ENCODE peak calls at places on chromosome 12, in seven cellular contexts. Q, M, I, G, P, R and D are unnamed samples. For H3K4me1, the result is how much of the 10 kb centered on the place peaks cover.

GRCh38 chr12:109513977-109514376 is 36.5 kb downstream of the UBE3B start:
- DNase-seq in Q (no peak), M (no peak), I (no peak), G (no peak), P (no peak), R (no peak), D (no peak)

GRCh38 chr12:12736759-12737676 is 19.9 kb downstream of the CDKN1B start:
- DNase-seq in Q (no peak), M (no peak), I (no peak), G (no peak), P (peak), R (peak), D (peak)

GRCh38 chr12:28209782-28210181 is 19.5 kb downstream of the CCDC91 start:
- DNase-seq in Q (no peak), M (no peak), I (no peak), G (no peak), P (no peak), R (peak), D (no peak)

GRCh38 chr12:104095289-104095688 is 31.0 kb downstream of the HCFC2 start:
- DNase-seq in Q (no peak), M (no peak), I (no peak), G (no peak), P (no peak), R (no peak), D (no peak)

GRCh38 chr12:132300789-132301722 is 28.3 kb downstream of the GALNT9 start:
- DNase-seq in Q (peak), M (no peak), I (peak), G (no peak), P (no peak), R (no peak), D (no peak)

GRCh38 chr12:74393265-74393664 is 144.4 kb upstream of the ATXN7L3B start:
- DNase-seq in Q (no peak), M (no peak), I (no peak), G (no peak), P (no peak), R (no peak), D (no peak)

GRCh38 chr12:109731806-109732205 is 18.2 kb downstream of the FAM222A start:
- DNase-seq in Q (peak), M (peak), I (peak), G (peak), P (peak), R (no peak), D (no peak)

GRCh38 chr12:122871851-122872785 is 23.8 kb downstream of the VPS37B start:
- DNase-seq in Q (peak), M (peak), I (peak), G (peak), P (no peak), R (no peak), D (peak)

GRCh38 chr12:22333751-22334695 is 484 bp downstream of the ST8SIA1 start:
- DNase-seq in Q (peak), M (no peak), I (peak), G (peak), P (no peak), R (no peak), D (peak)

GRCh38 chr12:94240171-94240570 is 91.8 kb downstream of the PLXNC1 start:
- DNase-seq in Q (no peak), M (no peak), I (no peak), G (no peak), P (no peak), R (no peak), D (no peak)

GRCh38 chr12:118061011-118061875 is at the start of gene WSB2:
- DNase-seq in Q (peak), M (peak), I (peak), G (peak), P (peak), R (peak), D (peak)

GRCh38 chr12:84964048-84964447 is 51.4 kb upstream of the SLC6A15 start:
- DNase-seq in Q (no peak), M (no peak), I (no peak), G (no peak), P (no peak), R (no peak), D (no peak)

GRCh38 chr12:117024961-117025480 is 74.2 kb downstream of the TESC start:
- DNase-seq in Q (no peak), M (no peak), I (no peak), G (peak), P (no peak), R (no peak), D (no peak)

GRCh38 chr12:27899151-27899661 is 73.3 kb downstream of the PTHLH start:
- DNase-seq in Q (no peak), M (no peak), I (no peak), G (no peak), P (no peak), R (peak), D (no peak)

GRCh38 chr12:124457287-124458219 is 109.9 kb downstream of the NCOR2 start:
- DNase-seq in Q (peak), M (peak), I (peak), G (peak), P (no peak), R (no peak), D (no peak)

GRCh38 chr12:43805149-43805856 is 814 bp downstream of the TWF1 start:
- DNase-seq in Q (no peak), M (no peak), I (no peak), G (no peak), P (no peak), R (peak), D (no peak)

GRCh38 chr12:111807232-111807631 is 34.8 kb upstream of the MAPKAPK5 start:
- DNase-seq in Q (no peak), M (no peak), I (no peak), G (no peak), P (no peak), R (no peak), D (no peak)

GRCh38 chr12:8078400-8078799 is 3.7 kb upstream of the NECAP1 start:
- DNase-seq in Q (no peak), M (no peak), I (no peak), G (no peak), P (no peak), R (peak), D (peak)
- TF ChIP-seq CTCF in Q (no peak), M (no peak), I (peak), G (no peak), P (peak), R (peak), D (peak)

GRCh38 chr12:68449196-68449595 is 117.0 kb upstream of the MDM1 start:
- DNase-seq in Q (no peak), M (no peak), I (no peak), G (no peak), P (no peak), R (no peak), D (no peak)

GRCh38 chr12:68450947-68451260 is 118.7 kb upstream of the MDM1 start:
- DNase-seq in Q (no peak), M (no peak), I (no peak), G (no peak), P (no peak), R (no peak), D (no peak)

GRCh38 chr12:68453876-68454275 is 121.7 kb upstream of the MDM1 start:
- DNase-seq in Q (no peak), M (no peak), I (no peak), G (no peak), P (no peak), R (no peak), D (no peak)

GRCh38 chr12:68453278-68453677 is 121.1 kb upstream of the MDM1 start:
- DNase-seq in Q (no peak), M (no peak), I (no peak), G (no peak), P (no peak), R (no peak), D (no peak)

DNA sequence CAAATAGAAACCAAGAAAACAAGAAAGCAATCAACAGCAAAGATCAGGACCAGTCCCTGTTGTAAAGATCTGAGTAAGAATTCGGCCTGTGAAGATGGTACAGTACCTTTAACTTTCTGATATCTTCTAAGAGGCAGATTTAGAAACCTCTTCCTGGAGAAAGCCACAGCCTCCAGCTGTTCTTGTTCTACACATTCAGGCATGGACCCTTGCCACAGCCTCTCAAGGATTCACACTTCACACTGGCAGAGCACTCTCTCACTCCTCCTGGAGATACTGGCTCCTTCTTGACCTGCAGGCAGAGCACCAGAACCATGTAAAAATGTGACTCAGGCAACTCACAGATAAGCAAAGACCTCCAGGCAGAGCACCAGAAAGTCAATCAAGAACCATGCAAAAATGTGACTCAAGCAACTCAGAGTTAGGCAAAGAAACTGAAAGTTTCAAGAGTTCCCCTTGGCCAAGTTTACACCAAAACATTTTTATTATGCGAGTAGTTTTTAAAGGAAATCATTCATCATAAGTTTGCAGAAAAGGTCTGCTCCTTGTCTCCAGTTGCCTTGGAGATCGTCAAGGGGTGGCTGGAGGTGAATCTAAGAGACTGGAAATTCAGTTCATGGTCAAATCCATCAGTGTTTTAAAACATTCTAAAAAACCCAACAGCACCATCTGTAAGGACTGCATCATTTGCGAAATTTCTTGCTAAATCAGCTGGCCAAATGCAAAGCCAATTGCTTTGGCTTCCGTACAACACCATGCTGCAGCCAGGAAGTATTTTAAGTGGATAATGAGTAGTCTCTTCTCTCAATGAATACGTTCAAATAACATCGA is 119.3 kb upstream of the MDM1 start:
- DNase-seq in Q (no peak), M (peak), I (no peak), G (peak), P (no peak), R (no peak), D (no peak)
- H3K4me3 ChIP-seq in Q (peak), M (no peak), I (peak), G (no peak), P (no peak), R (no peak), D (no peak)

GRCh38 chr12:70644836-70645235 is 7.6 kb upstream of the PTPRB start:
- DNase-seq in Q (no peak), M (no peak), I (no peak), G (no peak), P (no peak), R (no peak), D (no peak)
- H3K4me1 ChIP-seq in Q (under half), M (under half), I (under half), G (under half), P (under half), R (under half), D (under half)

GRCh38 chr12:51217968-51218606 is at the start of gene POU6F1:
- DNase-seq in Q (peak), M (peak), I (peak), G (peak), P (peak), R (peak), D (peak)

GRCh38 chr12:51216652-51217051 is 1.2 kb downstream of the POU6F1 start:
- DNase-seq in Q (no peak), M (no peak), I (no peak), G (no peak), P (peak), R (no peak), D (no peak)

GRCh38 chr12:51219345-51219744 is 1.5 kb upstream of the POU6F1 start:
- DNase-seq in Q (no peak), M (no peak), I (no peak), G (no peak), P (no peak), R (no peak), D (no peak)

GRCh38 chr12:51218607-51219161 is 822 bp upstream of the POU6F1 start:
- DNase-seq in Q (no peak), M (no peak), I (no peak), G (no peak), P (peak), R (peak), D (peak)

GRCh38 chr12:51217133-51217967 is 512 bp downstream of the POU6F1 start:
- DNase-seq in Q (peak), M (peak), I (peak), G (peak), P (peak), R (peak), D (peak)
- TF ChIP-seq CTCF in Q (no peak), M (peak), I (peak), G (no peak), P (peak), R (peak), D (no peak)

DNA sequence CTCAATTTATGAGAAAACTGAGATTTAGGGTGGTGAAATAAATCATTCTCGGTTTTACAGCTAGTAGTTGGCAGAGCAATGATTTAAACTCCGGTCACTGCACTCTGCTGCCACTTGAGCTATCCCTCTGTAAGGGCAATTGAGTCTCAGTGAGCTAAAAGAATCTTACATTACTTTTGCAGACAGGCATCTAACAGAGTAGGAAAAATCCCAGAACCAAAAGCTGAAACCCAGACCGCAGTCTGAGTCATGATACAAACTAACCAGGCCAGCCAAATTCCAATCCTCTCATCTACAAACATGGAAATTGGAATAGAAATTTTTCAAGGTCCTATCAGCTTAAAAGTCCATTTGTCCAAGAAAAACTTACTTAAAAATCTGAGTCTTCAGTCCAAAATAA is 73.7 kb downstream of the ANKS1B start:
- DNase-seq in Q (no peak), M (no peak), I (no peak), G (peak), P (no peak), R (no peak), D (no peak)
- H3K4me3 ChIP-seq in Q (peak), M (no peak), I (no peak), G (no peak), P (no peak), R (no peak), D (no peak)

DNA sequence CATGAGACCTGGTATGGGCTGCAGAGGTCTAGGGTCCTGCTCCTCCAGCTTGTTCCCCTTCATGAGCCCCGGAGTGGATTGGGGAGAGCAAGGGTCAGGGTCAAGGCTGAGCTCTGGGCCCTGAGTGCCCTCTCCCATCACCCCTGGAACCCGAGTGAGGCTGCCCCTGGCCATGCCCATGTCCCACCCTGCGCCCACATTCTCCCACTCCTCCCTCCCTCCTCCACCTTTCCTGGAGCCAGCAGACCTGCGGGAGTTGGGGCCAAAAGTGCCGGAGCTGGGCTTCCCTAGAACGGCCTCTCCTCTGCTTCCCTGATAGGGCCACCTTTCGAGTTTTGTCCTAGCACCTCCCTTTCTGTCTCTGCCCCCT is 597 bp downstream of the SCNN1A start:
- DNase-seq in Q (no peak), M (no peak), I (no peak), G (no peak), P (no peak), R (no peak), D (no peak)
- H3K4me1 ChIP-seq in Q (half or more), M (half or more), I (under half), G (under half), P (half or more), R (half or more), D (under half)